ENCODE peak calls at places on chromosomes 12 and 14, in seven cellular contexts. O is BJ, P is GM12864, L is BE2C, B is choroid plexus epithelial cell, A is sigmoid colon, D is fibroblast of mammary gland. H is an unnamed sample.

GRCh38 chr14:74507085-74507484 is 13.5 kb downstream of the ISCA2 start:
- DNase-seq in O (no peak), P (no peak), L (no peak), B (no peak), A (peak), D (no peak), H (no peak)

GRCh38 chr12:62472472-62472871 is 5.8 kb downstream of the MON2 start:
- DNase-seq in O (peak), P (no peak), L (no peak), B (no peak), A (no peak), D (no peak), H (no peak)

GRCh38 chr14:74246561-74246960 is 7.3 kb downstream of the VSX2 start:
- DNase-seq in O (no peak), P (no peak), L (no peak), B (no peak), A (no peak), D (no peak), H (no peak)

GRCh38 chr12:53989227-53990113 is 4.5 kb downstream of the HOXC10 start:
- DNase-seq in O (no peak), P (peak), L (peak), B (peak), A (no peak), D (peak), H (no peak)

GRCh38 chr12:3980504-3981272 is 107.5 kb upstream of the PARP11 start:
- DNase-seq in O (no peak), P (no peak), L (no peak), B (no peak), A (no peak), D (no peak), H (no peak)

GRCh38 chr12:38954119-38954746 is 48.8 kb upstream of the CPNE8 start:
- DNase-seq in O (no peak), P (no peak), L (no peak), B (no peak), A (no peak), D (no peak), H (peak)

GRCh38 chr14:31337331-31337730 is 83.0 kb downstream of the HEATR5A start:
- DNase-seq in O (no peak), P (no peak), L (no peak), B (no peak), A (no peak), D (no peak), H (no peak)

GRCh38 chr12:116736962-116737773 is 701 bp downstream of the SPRING1 start:
- DNase-seq in O (no peak), P (no peak), L (no peak), B (no peak), A (no peak), D (no peak), H (peak)

GRCh38 chr14:43464968-43465367 is 1042.1 kb downstream of the FSCB start:
- DNase-seq in O (no peak), P (no peak), L (no peak), B (no peak), A (no peak), D (no peak), H (no peak)

GRCh38 chr12:26434299-26434915 is 239.0 kb downstream of the SSPN start:
- DNase-seq in O (peak), P (no peak), L (peak), B (peak), A (no peak), D (peak), H (no peak)

GRCh38 chr12:124995200-124995961 is 1.9 kb downstream of the BRI3BP start:
- DNase-seq in O (no peak), P (peak), L (no peak), B (no peak), A (no peak), D (no peak), H (no peak)

GRCh38 chr12:115609356-115609755 is 668.1 kb downstream of the MED13L start:
- DNase-seq in O (no peak), P (no peak), L (no peak), B (peak), A (no peak), D (peak), H (no peak)

GRCh38 chr14:35285168-35285990 is 6.8 kb upstream of the PSMA6 start:
- DNase-seq in O (no peak), P (peak), L (no peak), B (no peak), A (no peak), D (peak), H (no peak)

GRCh38 chr14:90857866-90858265 is 41.6 kb upstream of the TTC7B start:
- DNase-seq in O (no peak), P (no peak), L (no peak), B (no peak), A (no peak), D (no peak), H (no peak)

GRCh38 chr14:37903561-37904191 is 304.0 kb upstream of the SSTR1 start:
- DNase-seq in O (no peak), P (no peak), L (peak), B (peak), A (no peak), D (peak), H (no peak)

DNA sequence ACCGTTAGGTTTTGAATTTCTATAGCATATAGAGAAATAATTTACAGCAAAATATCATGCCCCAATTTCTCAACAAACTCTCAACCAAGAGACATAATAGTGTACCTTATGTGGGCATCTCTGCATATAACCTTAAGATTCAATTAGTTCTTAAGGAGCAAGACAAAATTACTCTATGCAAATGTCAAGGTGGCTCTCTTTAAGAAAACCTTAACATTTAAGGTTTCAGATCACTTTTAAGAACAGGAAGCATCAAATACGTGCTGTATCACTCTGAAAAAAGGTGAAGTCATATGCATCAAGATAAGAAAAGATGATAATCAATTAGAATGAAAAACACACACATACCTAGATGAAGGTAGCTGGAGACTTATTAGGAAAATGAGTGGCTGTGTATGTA is 728.0 kb downstream of the FLRT2 start:
- DNase-seq in O (no peak), P (no peak), L (no peak), B (no peak), A (no peak), D (no peak), H (no peak)
- TF ChIP-seq CTCF in O (no peak), P (no peak), L (no peak), B (no peak), A (no peak), D (no peak), H (no peak)

GRCh38 chr14:53851394-53852056 is 105.1 kb downstream of the BMP4 start:
- DNase-seq in O (no peak), P (no peak), L (no peak), B (no peak), A (no peak), D (no peak), H (no peak)
- H3K4me3 ChIP-seq in O (no peak), P (no peak), L (no peak), B (no peak), A (no peak), D (no peak), H (no peak)

GRCh38 chr14:87332001-87332400 is 661.0 kb downstream of the GALC start:
- DNase-seq in O (peak), P (no peak), L (no peak), B (peak), A (no peak), D (peak), H (no peak)

GRCh38 chr14:87334997-87335675 is 657.8 kb downstream of the GALC start:
- DNase-seq in O (no peak), P (no peak), L (no peak), B (no peak), A (no peak), D (peak), H (no peak)
- TF ChIP-seq CTCF in O (no peak), P (no peak), L (no peak), B (no peak), A (no peak), D (peak), H (no peak)

DNA sequence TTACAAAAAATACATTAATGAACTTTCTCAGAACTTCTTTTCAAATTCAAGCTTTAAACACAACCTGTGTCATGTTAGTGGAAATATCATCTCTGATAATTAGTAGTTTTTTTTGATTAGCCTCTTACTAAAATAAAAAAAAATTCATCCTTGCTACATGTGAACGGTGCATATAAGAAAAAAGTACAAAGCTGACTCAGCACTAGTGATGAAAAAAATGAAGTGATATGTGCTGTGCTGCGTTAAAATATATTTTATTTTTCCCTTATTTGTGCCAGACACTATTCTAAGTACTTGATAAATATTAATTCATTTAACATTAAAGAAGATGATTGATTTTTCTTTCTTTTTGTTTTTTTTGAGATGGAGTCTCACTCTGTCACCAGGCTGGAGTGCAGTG is 7.5 kb downstream of the IKBIP start:
- DNase-seq in O (no peak), P (no peak), L (no peak), B (no peak), A (no peak), D (no peak), H (no peak)
- H3K4me3 ChIP-seq in O (no peak), P (no peak), L (no peak), B (no peak), A (no peak), D (no peak), H (no peak)

GRCh38 chr12:18965210-18965609 is 164.3 kb upstream of the PLEKHA5 start:
- DNase-seq in O (no peak), P (no peak), L (no peak), B (no peak), A (no peak), D (no peak), H (no peak)
- TF ChIP-seq CTCF in O (no peak), P (no peak), L (no peak), B (no peak), A (no peak), D (no peak), H (no peak)

DNA sequence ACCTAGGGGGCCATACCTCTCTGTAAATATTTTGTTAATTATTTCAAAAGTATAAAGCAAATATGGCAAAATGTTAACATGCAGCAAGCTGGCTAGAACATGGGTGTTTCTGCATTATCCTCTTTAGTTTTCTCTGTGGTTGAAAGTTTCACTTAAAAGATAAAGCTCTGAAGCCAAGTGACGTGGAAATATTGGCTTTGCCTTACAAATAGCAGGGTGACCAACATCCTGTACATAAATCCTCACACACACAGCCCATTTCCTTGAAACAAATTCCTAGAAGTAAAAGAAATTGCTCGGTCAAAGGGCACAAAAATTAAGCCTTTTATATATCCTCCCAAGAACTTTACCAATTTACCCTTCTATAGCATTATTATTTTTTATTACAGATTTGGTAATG is 10.6 kb upstream of the VWF start:
- DNase-seq in O (no peak), P (no peak), L (no peak), B (peak), A (no peak), D (peak), H (no peak)
- H3K4me3 ChIP-seq in O (no peak), P (no peak), L (no peak), B (no peak), A (no peak), D (no peak), H (no peak)

GRCh38 chr12:65944637-65945036 is 120.4 kb downstream of the HMGA2 start:
- DNase-seq in O (no peak), P (no peak), L (no peak), B (no peak), A (no peak), D (no peak), H (no peak)

GRCh38 chr12:65945457-65945856 is 121.2 kb downstream of the HMGA2 start:
- DNase-seq in O (no peak), P (no peak), L (no peak), B (no peak), A (no peak), D (no peak), H (no peak)

GRCh38 chr12:65940744-65941143 is 116.5 kb downstream of the HMGA2 start:
- DNase-seq in O (no peak), P (no peak), L (no peak), B (no peak), A (no peak), D (no peak), H (no peak)

GRCh38 chr12:65941388-65941787 is 117.1 kb downstream of the HMGA2 start:
- DNase-seq in O (peak), P (no peak), L (no peak), B (peak), A (no peak), D (peak), H (no peak)

DNA sequence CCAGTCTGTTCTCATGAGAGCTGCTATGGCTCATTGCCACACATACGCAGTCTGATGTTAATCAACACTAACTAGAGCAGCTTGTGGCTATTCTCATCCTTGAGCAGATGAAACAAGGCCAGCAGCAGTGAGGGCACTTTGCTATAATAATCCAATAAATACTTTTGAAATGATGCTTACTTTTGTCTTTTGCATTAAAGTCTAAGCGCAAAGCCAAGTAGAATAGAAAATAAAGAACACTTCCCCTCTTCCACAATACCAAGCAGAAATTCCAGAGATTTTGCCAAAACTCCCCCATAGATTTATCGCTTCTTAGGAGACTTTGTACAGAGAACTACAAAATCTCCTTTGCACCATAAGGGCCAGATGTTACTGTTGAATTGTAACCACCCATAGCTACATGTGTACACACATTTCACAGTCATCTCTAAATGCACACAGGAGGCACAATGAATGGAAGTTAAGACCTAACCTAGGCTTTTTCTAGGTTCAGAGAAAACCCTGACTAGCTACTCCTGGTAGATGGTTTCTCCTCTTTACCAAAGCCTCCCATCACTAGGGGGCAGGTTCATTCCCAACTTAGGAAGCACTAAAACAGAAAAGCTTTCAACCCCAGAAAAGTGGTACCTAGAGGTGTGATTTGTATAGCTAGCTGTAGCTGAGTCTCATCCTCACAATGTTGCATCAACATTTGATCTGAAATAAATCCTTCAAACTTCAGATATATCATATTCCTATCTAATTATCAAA is 119.3 kb downstream of the HMGA2 start:
- DNase-seq in O (peak), P (no peak), L (no peak), B (no peak), A (no peak), D (peak), H (no peak)
- TF ChIP-seq CTCF in O (peak), P (no peak), L (no peak), B (no peak), A (no peak), D (peak), H (no peak)